ENCODE peak calls at places on chromosome 3, in ten cellular contexts. A, I, C, N, J, L, Y, R, U and M are unnamed samples.

GRCh38 chr3:132726341-132726823 is 4.2 kb upstream of the NPHP3 start:
- DNase-seq in A (no peak), I (peak), C (peak), N (no peak), J (no peak), L (no peak), Y (no peak), R (no peak), U (no peak), M (no peak)

GRCh38 chr3:159764211-159765024 is 224.2 kb upstream of the IL12A start:
- DNase-seq in A (peak), I (peak), C (peak), N (peak), J (no peak), L (peak), Y (no peak), R (peak), U (no peak), M (peak)

GRCh38 chr3:52091566-52092290 is 35.4 kb upstream of the DUSP7 start:
- DNase-seq in A (no peak), I (no peak), C (no peak), N (no peak), J (peak), L (no peak), Y (no peak), R (peak), U (no peak), M (peak)

GRCh38 chr3:77281721-77282120 is 241.8 kb downstream of the ROBO2 start:
- DNase-seq in A (peak), I (no peak), C (no peak), N (no peak), J (no peak), L (no peak), Y (no peak), R (no peak), U (no peak), M (no peak)

GRCh38 chr3:37974121-37974927 is 16.3 kb upstream of the VILL start:
- DNase-seq in A (peak), I (peak), C (peak), N (peak), J (no peak), L (peak), Y (peak), R (peak), U (no peak), M (peak)

GRCh38 chr3:133464573-133464972 is 64.7 kb downstream of the BFSP2 start:
- DNase-seq in A (no peak), I (no peak), C (peak), N (peak), J (no peak), L (no peak), Y (no peak), R (no peak), U (no peak), M (no peak)

GRCh38 chr3:195263925-195264575 is 6.9 kb downstream of the XXYLT1 start:
- DNase-seq in A (no peak), I (no peak), C (peak), N (no peak), J (no peak), L (no peak), Y (no peak), R (no peak), U (no peak), M (no peak)

GRCh38 chr3:19881036-19881435 is 53.0 kb downstream of the EFHB start:
- DNase-seq in A (no peak), I (no peak), C (no peak), N (no peak), J (no peak), L (no peak), Y (no peak), R (no peak), U (no peak), M (no peak)

GRCh38 chr3:8848696-8849131 is 79.3 kb upstream of the OXTR start:
- DNase-seq in A (no peak), I (no peak), C (peak), N (peak), J (no peak), L (no peak), Y (no peak), R (no peak), U (peak), M (no peak)

GRCh38 chr3:119352235-119352634 is 58.1 kb downstream of the ARHGAP31 start:
- DNase-seq in A (no peak), I (peak), C (peak), N (peak), J (no peak), L (no peak), Y (peak), R (no peak), U (no peak), M (no peak)

GRCh38 chr3:24407980-24408460 is 86.6 kb downstream of the THRB start:
- DNase-seq in A (no peak), I (no peak), C (no peak), N (no peak), J (no peak), L (no peak), Y (no peak), R (no peak), U (no peak), M (no peak)

GRCh38 chr3:133964547-133964946 is 65.2 kb downstream of the SLCO2A1 start:
- DNase-seq in A (no peak), I (no peak), C (no peak), N (no peak), J (no peak), L (no peak), Y (no peak), R (no peak), U (no peak), M (no peak)

GRCh38 chr3:71721721-71722157 is 3.5 kb downstream of the EIF4E3 start:
- DNase-seq in A (no peak), I (no peak), C (no peak), N (no peak), J (no peak), L (no peak), Y (no peak), R (no peak), U (no peak), M (no peak)

GRCh38 chr3:139199421-139200010 is 144.3 kb upstream of the MRPS22 start:
- DNase-seq in A (no peak), I (no peak), C (no peak), N (no peak), J (no peak), L (no peak), Y (no peak), R (no peak), U (no peak), M (no peak)

GRCh38 chr3:30198162-30198561 is 408.2 kb upstream of the TGFBR2 start:
- DNase-seq in A (no peak), I (no peak), C (no peak), N (no peak), J (no peak), L (no peak), Y (no peak), R (no peak), U (no peak), M (no peak)

GRCh38 chr3:113626513-113627371 is 69.7 kb downstream of the USF3 start:
- DNase-seq in A (peak), I (peak), C (peak), N (peak), J (peak), L (peak), Y (no peak), R (no peak), U (peak), M (peak)

GRCh38 chr3:39150170-39150802 is 3.1 kb downstream of the CSRNP1 start:
- DNase-seq in A (peak), I (no peak), C (no peak), N (no peak), J (no peak), L (no peak), Y (no peak), R (no peak), U (no peak), M (no peak)

GRCh38 chr3:172522871-172523818 is at the start of gene TNFSF10:
- DNase-seq in A (no peak), I (peak), C (peak), N (peak), J (peak), L (no peak), Y (peak), R (no peak), U (no peak), M (no peak)

GRCh38 chr3:107846282-107846852 is 244.5 kb downstream of the CD47 start:
- DNase-seq in A (peak), I (peak), C (peak), N (peak), J (no peak), L (peak), Y (no peak), R (no peak), U (no peak), M (peak)

GRCh38 chr3:135736740-135737139 is 228.8 kb upstream of the PPP2R3A start:
- DNase-seq in A (no peak), I (no peak), C (peak), N (no peak), J (no peak), L (no peak), Y (no peak), R (no peak), U (no peak), M (no peak)
- TF ChIP-seq CTCF in A (no peak), I (peak), C (peak), N (peak), J (peak), L (peak), Y (no peak), R (no peak), U (no peak), M (no peak)

GRCh38 chr3:129625071-129625874 is 18.8 kb upstream of the PLXND1 start:
- DNase-seq in A (peak), I (peak), C (no peak), N (no peak), J (no peak), L (no peak), Y (peak), R (peak), U (no peak), M (peak)
- TF ChIP-seq CTCF in A (no peak), I (peak), C (no peak), N (no peak), J (peak), L (no peak), Y (no peak), R (no peak), U (no peak), M (no peak)

GRCh38 chr3:11438636-11439035 is 166.4 kb downstream of the ATG7 start:
- DNase-seq in A (no peak), I (no peak), C (no peak), N (no peak), J (no peak), L (no peak), Y (no peak), R (no peak), U (no peak), M (no peak)
- TF ChIP-seq CTCF in A (no peak), I (no peak), C (no peak), N (peak), J (peak), L (no peak), Y (no peak), R (no peak), U (no peak), M (no peak)

GRCh38 chr3:141410861-141411771 is 42.8 kb downstream of the ZBTB38 start:
- DNase-seq in A (no peak), I (peak), C (peak), N (peak), J (no peak), L (no peak), Y (no peak), R (no peak), U (no peak), M (no peak)
- TF ChIP-seq CTCF in A (no peak), I (no peak), C (no peak), N (no peak), J (no peak), L (no peak), Y (no peak), R (no peak), U (no peak), M (no peak)

GRCh38 chr3:66501483-66502266 is 853 bp upstream of the LRIG1 start:
- DNase-seq in A (no peak), I (no peak), C (no peak), N (no peak), J (no peak), L (no peak), Y (no peak), R (no peak), U (no peak), M (no peak)
- TF ChIP-seq CTCF in A (no peak), I (no peak), C (peak), N (no peak), J (peak), L (no peak), Y (no peak), R (no peak), U (no peak), M (no peak)